ENCODE peak calls at places on chromosomes 2 and 18, in six cellular contexts. X is NCI-H1417, M is NCI-H460, C is lower leg skin, L is GM20000, T is Right ventricle myocardium superior. K is an unnamed sample.

GRCh38 chr2:189163889-189164288 is 15.7 kb downstream of the COL5A2 start:
- DNase-seq in X (no peak), M (no peak), C (no peak), L (no peak), T (no peak), K (no peak)

GRCh38 chr2:239937866-239938640 is 87.1 kb downstream of the NDUFA10 start:
- DNase-seq in X (no peak), M (no peak), C (peak), L (no peak), T (peak), K (no peak)

GRCh38 chr2:45263147-45263546 is 253.9 kb upstream of the SIX2 start:
- DNase-seq in X (peak), M (no peak), C (peak), L (no peak), T (no peak), K (peak)

GRCh38 chr2:67646714-67647333 is 249.7 kb downstream of the ETAA1 start:
- DNase-seq in X (no peak), M (no peak), C (no peak), L (no peak), T (no peak), K (no peak)

GRCh38 chr18:57544958-57545661 is 41.4 kb downstream of the FECH start:
- DNase-seq in X (peak), M (no peak), C (no peak), L (peak), T (no peak), K (no peak)

GRCh38 chr2:85649201-85650190 is 18.5 kb downstream of the SFTPB start:
- DNase-seq in X (no peak), M (no peak), C (no peak), L (no peak), T (no peak), K (no peak)

GRCh38 chr2:164015328-164016123 is 279.7 kb upstream of the FIGN start:
- DNase-seq in X (no peak), M (no peak), C (no peak), L (peak), T (no peak), K (no peak)

GRCh38 chr18:2847341-2848144 is 737 bp downstream of the EMILIN2 start:
- DNase-seq in X (no peak), M (no peak), C (peak), L (peak), T (peak), K (no peak)

GRCh38 chr2:42314892-42315468 is 46.0 kb downstream of the COX7A2L start:
- DNase-seq in X (no peak), M (peak), C (no peak), L (no peak), T (no peak), K (no peak)

GRCh38 chr2:154291511-154291910 is 407.0 kb upstream of the KCNJ3 start:
- DNase-seq in X (no peak), M (no peak), C (no peak), L (no peak), T (no peak), K (no peak)

GRCh38 chr2:178227187-178227586 is 32.9 kb downstream of the OSBPL6 start:
- DNase-seq in X (no peak), M (no peak), C (no peak), L (no peak), T (no peak), K (no peak)

GRCh38 chr18:22745966-22746365 is 187.2 kb upstream of the RBBP8 start:
- DNase-seq in X (no peak), M (no peak), C (no peak), L (no peak), T (no peak), K (no peak)